ENCODE peak calls at places on chromosomes 16 and 17, in five cellular contexts. M is neural progenitor cell; C is CD8-positive, alpha-beta T cell; P is EH; B is NCI-H774. K is an unnamed sample.

GRCh38 chr16:87635541-87636049 is 33.3 kb downstream of the JPH3 start:
- DNase-seq in C (peak), M (peak), B (no peak), P (peak), K (peak)

GRCh38 chr17:1003972-1004768 is 7.2 kb downstream of the TIMM22 start:
- DNase-seq in P (no peak), M (no peak), C (no peak), B (no peak), K (no peak)

GRCh38 chr17:4956493-4957061 is 5.7 kb downstream of the ENO3 start:
- DNase-seq in P (no peak), M (peak), C (no peak), B (no peak), K (peak)

GRCh38 chr16:28182183-28182582 is 29.6 kb downstream of the XPO6 start:
- DNase-seq in M (no peak), C (no peak), P (peak), B (no peak), K (peak)

GRCh38 chr17:75806822-75807500 is 22.4 kb downstream of the UNK start:
- DNase-seq in C (no peak), B (no peak), M (no peak), P (no peak), K (no peak)

GRCh38 chr17:31753011-31753410 is 106.0 kb downstream of the COPRS start:
- DNase-seq in P (no peak), B (no peak), C (no peak), M (no peak), K (no peak)

GRCh38 chr16:81505011-81505660 is 60.5 kb downstream of the CMIP start:
- DNase-seq in P (no peak), B (no peak), M (no peak), C (no peak), K (no peak)

GRCh38 chr16:67247698-67248400 is 568 bp upstream of the FHOD1 start:
- DNase-seq in B (no peak), M (no peak), C (no peak), P (no peak), K (no peak)

GRCh38 chr16:15518412-15519351 is 84.3 kb downstream of the BMERB1 start:
- DNase-seq in B (no peak), P (peak), C (no peak), M (no peak), K (no peak)

GRCh38 chr17:59149841-59150511 is 5.0 kb downstream of the SKA2 start:
- DNase-seq in P (no peak), M (no peak), B (no peak), C (no peak), K (no peak)

GRCh38 chr17:75500419-75501216 is 14.7 kb downstream of the CASKIN2 start:
- DNase-seq in M (no peak), C (no peak), P (no peak), B (no peak), K (no peak)

GRCh38 chr16:11145173-11145820 is 110.7 kb downstream of the SOCS1 start:
- DNase-seq in M (no peak), C (no peak), B (no peak), P (peak), K (no peak)

GRCh38 chr17:35889818-35890773 is 9.9 kb upstream of the CCL5 start:
- DNase-seq in M (peak), C (no peak), B (peak), P (peak), K (no peak)

GRCh38 chr17:55728833-55729232 is 6.2 kb upstream of the TMEM100 start:
- DNase-seq in B (no peak), C (no peak), M (no peak), P (peak), K (no peak)

GRCh38 chr16:49556252-49557069 is 182.9 kb downstream of the C16orf78 start:
- DNase-seq in P (peak), B (peak), M (peak), C (no peak), K (no peak)

GRCh38 chr17:58060596-58061191 is 22.5 kb upstream of the DYNLL2 start:
- DNase-seq in P (peak), M (no peak), C (no peak), B (no peak), K (no peak)

GRCh38 chr17:75406222-75406615 is 741 bp upstream of the GRB2 start:
- DNase-seq in M (peak), B (no peak), C (no peak), P (peak), K (no peak)

GRCh38 chr17:45834471-45835396 is 9.9 kb upstream of the SPPL2C start:
- DNase-seq in B (no peak), C (no peak), P (peak), M (no peak), K (no peak)

GRCh38 chr17:66945451-66945850 is 19.1 kb upstream of the CACNG4 start:
- DNase-seq in M (no peak), C (no peak), B (no peak), P (no peak), K (no peak)

GRCh38 chr17:41718287-41718645 is 6.1 kb downstream of the GAST start:
- DNase-seq in P (no peak), B (no peak), M (no peak), C (no peak), K (no peak)

GRCh38 chr16:4330277-4330882 is 14.5 kb downstream of the GLIS2 start:
- DNase-seq in M (peak), C (peak), P (peak), B (peak), K (peak)

GRCh38 chr17:17420561-17421269 is 56.1 kb upstream of the MED9 start:
- DNase-seq in M (no peak), P (no peak), C (no peak), B (no peak), K (no peak)

GRCh38 chr16:60929-61878 is 7.6 kb downstream of the SNRNP25 start:
- DNase-seq in M (no peak), C (no peak), B (no peak), P (no peak), K (no peak)

GRCh38 chr17:44842748-44843147 is 4.9 kb upstream of the HIGD1B start:
- DNase-seq in P (peak), C (no peak), M (peak), B (no peak), K (no peak)

GRCh38 chr16:22348296-22348695 is 26.1 kb downstream of the CDR2 start:
- DNase-seq in P (peak), M (no peak), B (no peak), C (no peak), K (no peak)

GRCh38 chr17:47856830-47857229 is 5.9 kb upstream of the SP6 start:
- DNase-seq in P (no peak), B (no peak), M (no peak), C (no peak), K (no peak)

GRCh38 chr17:61280851-61281250 is 118.8 kb upstream of the TBX2 start:
- DNase-seq in B (no peak), C (no peak), M (no peak), P (no peak), K (no peak)